ENCODE peak calls at places on chromosomes 16 and 17, in six cellular contexts. P is stimulated activated CD4-positive, alpha-beta T cell treated with anti-CD3 and anti-CD28 coated beads, Interleukin-4, amount 100 ng/mL, for 1 hour; S is CD8-positive, alpha-beta memory T cell; W is fibroblast of lung; B is GM20000; C is brain microvascular endothelial cell. M is an unnamed sample.

GRCh38 chr17:75087182-75087557 is 584 bp upstream of the SLC16A5 start:
- DNase-seq in S (no peak), W (no peak), P (no peak), C (no peak), B (no peak), M (no peak)

GRCh38 chr17:50904522-50905459 is 38.6 kb upstream of the TOB1 start:
- DNase-seq in B (no peak), C (no peak), S (no peak), W (no peak), P (no peak), M (no peak)

GRCh38 chr17:9271989-9272388 is 250.7 kb downstream of the NTN1 start:
- DNase-seq in S (no peak), P (no peak), B (no peak), C (no peak), W (no peak), M (no peak)

GRCh38 chr17:82239926-82240505 is 11.2 kb downstream of the SLC16A3 start:
- DNase-seq in B (no peak), C (no peak), W (no peak), S (no peak), P (no peak), M (no peak)

GRCh38 chr17:6853764-6854442 is 22.4 kb upstream of the TEKT1 start:
- DNase-seq in W (no peak), S (no peak), P (peak; percentile 39), C (no peak), B (peak; percentile 18), M (peak; percentile 37)

GRCh38 chr16:86033016-86033474 is 134.1 kb downstream of the IRF8 start:
- DNase-seq in S (no peak), P (no peak), B (no peak), C (no peak), W (peak; percentile 6), M (no peak)

GRCh38 chr17:39751016-39751543 is 13.3 kb downstream of the GRB7 start:
- DNase-seq in B (no peak), C (no peak), S (no peak), P (no peak), W (no peak), M (no peak)

GRCh38 chr17:57097832-57098421 is 12.9 kb downstream of the AKAP1 start:
- DNase-seq in S (no peak), C (peak; percentile 63), W (peak; percentile 77), P (no peak), B (no peak), M (no peak)

GRCh38 chr16:61792194-61792904 is 243.9 kb downstream of the CDH8 start:
- DNase-seq in S (no peak), C (peak; percentile 87), W (peak; percentile 10), B (no peak), P (no peak), M (peak; percentile 80)

GRCh38 chr16:57471852-57472664 is 9.6 kb downstream of the POLR2C start:
- DNase-seq in B (no peak), C (no peak), W (peak; percentile 4), S (no peak), P (no peak), M (no peak)

GRCh38 chr17:53058031-53058430 is 764.7 kb upstream of the KIF2B start:
- DNase-seq in W (no peak), P (no peak), S (no peak), B (no peak), C (no peak), M (no peak)

GRCh38 chr17:74176546-74177001 is 26.9 kb upstream of the RPL38 start:
- DNase-seq in C (peak; percentile 56), P (peak; percentile 35), W (peak; percentile 67), S (no peak), B (peak; percentile 67), M (peak; percentile 67)

GRCh38 chr17:50045154-50045553 is 10.8 kb upstream of the ITGA3 start:
- DNase-seq in C (no peak), S (no peak), P (no peak), W (no peak), B (no peak), M (no peak)

GRCh38 chr17:76004750-76005262 is 4.2 kb downstream of the CDK3 start:
- DNase-seq in S (no peak), P (no peak), C (no peak), W (no peak), B (peak; percentile 20), M (no peak)

GRCh38 chr16:66481081-66481942 is 54.2 kb downstream of the BEAN1 start:
- DNase-seq in C (no peak), W (no peak), P (no peak), S (no peak), B (no peak), M (no peak)

GRCh38 chr17:1552911-1553310 is 9.7 kb downstream of the PITPNA start:
- DNase-seq in B (peak; percentile 73), W (no peak), S (no peak), P (no peak), C (no peak), M (no peak)

GRCh38 chr16:65975049-65975708 is 391.3 kb upstream of the CDH5 start:
- DNase-seq in W (peak; percentile 83), B (no peak), S (no peak), P (no peak), C (peak; percentile 57), M (peak; percentile 55)